ENCODE peak calls at places on chromosomes 6 and 20, in six cellular contexts. Y is H9, O is IMR-90, B is neuronal stem cell, Q is trophoblast cell, G is H1. K is an unnamed sample.

GRCh38 chr20:41111578-41111951 is 25.8 kb upstream of the PLCG1 start:
- DNase-seq in B (no peak), Q (no peak), G (no peak), Y (no peak), O (no peak), K (no peak)

GRCh38 chr20:23988561-23988960 is at the start of gene GGTLC1:
- DNase-seq in B (no peak), Y (no peak), O (no peak), G (no peak), Q (no peak), K (no peak)

GRCh38 chr6:20409427-20409971 is 7.8 kb downstream of the E2F3 start:
- DNase-seq in Y (no peak), O (no peak), G (no peak), Q (no peak), B (no peak), K (peak; percentile 26)

GRCh38 chr20:47857994-47858557 is 72.8 kb upstream of the SULF2 start:
- DNase-seq in Y (no peak), G (no peak), O (no peak), Q (no peak), B (no peak), K (peak; percentile 28)

GRCh38 chr6:139131736-139132285 is 3.1 kb upstream of the HECA start:
- DNase-seq in Y (no peak), Q (no peak), G (no peak), O (no peak), B (no peak), K (no peak)

GRCh38 chr20:35190556-35190955 is 18.7 kb downstream of the PROCR start:
- DNase-seq in Y (no peak), O (no peak), Q (no peak), G (no peak), B (no peak), K (no peak)

GRCh38 chr20:33862709-33863403 is 51.7 kb downstream of the CHMP4B start:
- DNase-seq in Y (peak; percentile 86), Q (no peak), O (peak; percentile 78), B (peak; percentile 59), G (peak; percentile 93), K (peak; percentile 70)

GRCh38 chr6:45478235-45478634 is 100.5 kb upstream of the SUPT3H start:
- DNase-seq in Q (no peak), G (no peak), B (no peak), O (peak; percentile 79), Y (no peak), K (peak; percentile 65)

GRCh38 chr6:83198486-83199172 is 5.5 kb downstream of the RWDD2A start:
- DNase-seq in Q (no peak), B (no peak), O (peak; percentile 69), Y (no peak), G (no peak), K (no peak)

GRCh38 chr6:133632206-133632605 is 256.7 kb upstream of the TCF21 start:
- DNase-seq in Y (no peak), O (peak; percentile 71), G (no peak), B (no peak), Q (no peak), K (peak; percentile 77)

GRCh38 chr6:56806368-56806767 is 148.5 kb upstream of the BEND6 start:
- DNase-seq in Q (no peak), Y (no peak), B (peak; percentile 23), O (no peak), G (no peak), K (no peak)

GRCh38 chr6:34462561-34462971 is 3.3 kb upstream of the PACSIN1 start:
- DNase-seq in B (no peak), Q (no peak), Y (peak; percentile 90), O (no peak), G (peak; percentile 79), K (peak; percentile 35)

GRCh38 chr6:135014353-135014832 is 40.2 kb downstream of the HBS1L start:
- DNase-seq in Q (no peak), B (no peak), O (no peak), G (no peak), Y (no peak), K (no peak)

GRCh38 chr6:141202641-141203040 is 930.1 kb upstream of the GJE1 start:
- DNase-seq in B (no peak), Q (no peak), G (no peak), Y (no peak), O (no peak), K (no peak)

GRCh38 chr6:124795879-124796838 is 166.1 kb upstream of the RNF217 start:
- DNase-seq in O (peak; percentile 1), B (peak; percentile 42), Y (peak; percentile 42), G (peak; percentile 49), Q (peak; percentile 24), K (peak; percentile 50)

GRCh38 chr20:41017448-41018042 is 11.1 kb upstream of the TOP1 start:
- DNase-seq in G (no peak), Q (peak; percentile 94), Y (no peak), O (no peak), B (no peak), K (no peak)

GRCh38 chr6:107460074-107460631 is 789 bp upstream of the PDSS2 start:
- DNase-seq in Y (no peak), Q (no peak), B (no peak), O (peak; percentile 4), G (no peak), K (no peak)

GRCh38 chr6:121867095-121867494 is 431.6 kb downstream of the GJA1 start:
- DNase-seq in B (no peak), Q (no peak), G (no peak), O (no peak), Y (no peak), K (no peak)

DNA sequence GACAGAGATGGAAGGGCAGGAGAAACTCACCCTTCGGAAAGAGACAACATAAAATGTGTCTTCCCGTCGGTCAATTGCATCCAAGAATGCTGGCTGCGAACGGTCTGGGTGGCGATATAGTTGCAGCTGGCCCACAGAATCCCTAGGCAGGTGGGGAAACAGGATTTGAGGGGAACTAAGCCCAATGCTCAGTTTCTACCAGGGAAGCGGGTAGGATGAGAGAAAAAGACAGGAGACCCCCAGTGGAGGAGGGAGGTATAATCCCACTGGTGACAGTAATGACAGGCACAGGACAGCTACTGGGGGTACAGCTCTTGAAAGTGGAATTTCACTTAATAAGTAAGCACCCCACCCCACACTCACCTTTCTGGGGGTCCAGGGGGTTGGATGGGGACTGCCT is 7.5 kb upstream of the TNXB start:
- DNase-seq in Q (no peak), O (no peak), Y (no peak), G (no peak), B (no peak), K (peak; percentile 64)
- H3K27ac ChIP-seq in Q (no peak overlapping the region), O (no peak overlapping the region), Y (no peak overlapping the region), G (no peak overlapping the region), B (no peak overlapping the region), K (no peak overlapping the region)

GRCh38 chr6:88502391-88502790 is 336.2 kb upstream of the CNR1 start:
- DNase-seq in O (no peak), B (no peak), G (no peak), Q (no peak), Y (no peak), K (no peak)

GRCh38 chr6:88494401-88495140 is 328.4 kb upstream of the CNR1 start:
- DNase-seq in B (no peak), G (no peak), O (no peak), Y (no peak), Q (no peak), K (no peak)

GRCh38 chr6:88499436-88499835 is 333.3 kb upstream of the CNR1 start:
- DNase-seq in Q (no peak), Y (no peak), B (no peak), O (no peak), G (no peak), K (no peak)

DNA sequence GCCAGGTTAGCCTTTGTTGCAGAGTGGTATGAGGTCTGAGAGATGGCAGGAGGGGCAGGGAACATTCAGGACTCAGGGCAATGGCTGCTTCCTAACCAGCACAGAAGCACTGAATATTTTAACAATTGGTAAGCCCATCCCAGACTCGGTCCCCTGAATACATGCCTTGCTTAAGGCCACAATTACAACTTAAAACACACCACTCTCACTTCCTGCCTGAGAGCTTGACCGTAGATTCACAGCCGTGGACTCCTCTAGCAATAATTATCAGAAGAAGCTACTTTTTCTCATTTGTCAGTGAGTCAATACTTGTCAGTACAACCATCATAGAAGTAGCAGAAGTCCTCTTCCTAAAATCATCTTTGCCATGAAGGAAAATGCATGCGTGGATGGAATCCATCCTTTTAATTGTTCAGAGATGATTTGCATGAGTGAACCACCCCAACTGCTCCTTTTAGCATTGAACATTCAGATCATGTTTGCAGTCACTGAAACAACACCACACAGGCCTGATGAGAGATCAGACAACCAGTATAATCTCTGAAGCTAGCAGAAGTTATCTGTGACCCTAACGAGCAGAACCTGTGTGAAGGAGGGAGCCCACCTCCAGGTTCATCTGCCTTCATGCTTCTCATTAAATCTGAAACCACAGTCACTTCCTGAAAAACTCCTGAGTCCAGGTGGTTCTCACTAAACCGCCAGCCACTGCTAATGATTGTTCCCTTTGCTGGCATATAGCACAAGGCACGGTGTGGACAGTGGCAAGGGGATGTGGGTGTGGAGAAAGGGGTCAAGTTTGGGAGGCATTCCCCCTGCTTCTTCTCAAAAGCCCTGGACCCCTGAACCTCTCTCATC is 333.9 kb upstream of the CNR1 start:
- DNase-seq in Y (no peak), O (no peak), B (no peak), Q (no peak), G (no peak), K (no peak)
- H3K14ac ChIP-seq in Y (no peak overlapping the region), O (no peak overlapping the region), B (no peak overlapping the region), Q (no peak overlapping the region), G (no peak overlapping the region), K (no peak overlapping the region)

GRCh38 chr6:13902922-13903321 is 21.8 kb upstream of the RNF182 start:
- DNase-seq in Y (no peak), Q (no peak), B (no peak), G (no peak), O (no peak), K (no peak)
- H3K27me3 ChIP-seq in Y (no peaks in the 10 kb centered on the region), Q (no peaks in the 10 kb centered on the region), B (peaks cover 8% of the 10 kb centered on the region), G (no peaks in the 10 kb centered on the region), O (peaks cover 29% of the 10 kb centered on the region), K (peaks cover 16% of the 10 kb centered on the region)

DNA sequence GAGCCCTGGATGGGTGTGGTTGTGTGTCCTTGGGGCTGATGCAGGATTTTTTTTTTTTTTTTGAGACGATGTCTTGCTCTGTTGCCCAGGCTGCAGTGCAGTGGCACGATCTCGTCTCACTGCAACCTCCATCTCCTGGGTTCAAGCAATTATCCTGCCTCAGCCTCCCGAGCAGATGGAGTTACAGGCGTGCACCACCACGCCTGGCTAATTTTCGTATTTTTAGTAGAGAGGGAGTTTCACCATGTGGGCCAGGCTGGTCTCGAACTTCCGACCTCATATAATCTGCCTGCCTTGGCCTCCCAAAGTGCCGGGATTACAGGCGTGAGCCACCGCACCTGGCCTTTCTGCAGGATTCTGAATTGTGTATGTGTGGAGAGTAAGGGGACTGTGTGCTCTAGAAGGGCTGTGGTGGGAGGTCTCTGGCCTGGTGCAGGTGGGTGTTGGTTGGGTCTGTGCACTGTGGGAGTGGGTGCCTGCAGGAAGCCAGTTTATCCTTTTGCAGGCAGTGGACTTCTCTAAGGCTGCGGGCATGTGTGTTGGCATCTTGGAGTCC is 11.0 kb upstream of the ID1 start:
- DNase-seq in Y (no peak), O (no peak), G (no peak), Q (peak; percentile 25), B (no peak), K (no peak)
- H3K27ac ChIP-seq in Y (no peak overlapping the region), O (peak overlapping the region; percentile 25), G (no peak overlapping the region), Q (peak overlapping the region; percentile 98), B (no peak overlapping the region), K (no peak overlapping the region)

K was measured in mesenchymal stem cell.